ENCODE peak calls at places on chromosomes 5 and 9, in seven cellular contexts. H, D, Q, Z, X, I and K are unnamed samples.

GRCh38 chr5:5497132-5497748 is 74.8 kb downstream of the ICE1 start:
- DNase-seq in D (peak; percentile 72), Q (peak; percentile 67), I (peak; percentile 75), X (peak; percentile 48), Z (peak; percentile 15), H (peak; percentile 57), K (peak; percentile 56)

GRCh38 chr9:110623462-110624025 is 44.0 kb upstream of the SVEP1 start:
- DNase-seq in D (peak; percentile 79), X (peak; percentile 41), H (peak; percentile 70), I (no peak), Q (peak; percentile 80), Z (peak; percentile 33), K (peak; percentile 54)

GRCh38 chr9:84136119-84136868 is 155.7 kb downstream of the RMI1 start:
- DNase-seq in Z (no peak), D (peak; percentile 72), I (no peak), H (peak; percentile 29), Q (peak; percentile 66), X (peak; percentile 48), K (no peak)

GRCh38 chr5:6490246-6490645 is 41.6 kb downstream of the UBE2QL1 start:
- DNase-seq in Z (no peak), X (no peak), H (no peak), I (no peak), Q (no peak), D (no peak), K (no peak)

GRCh38 chr9:93826209-93826608 is 128.9 kb downstream of the BARX1 start:
- DNase-seq in D (no peak), H (no peak), X (no peak), I (no peak), Z (peak; percentile 34), Q (no peak), K (peak; percentile 42)

GRCh38 chr5:128494516-128494915 is 43.5 kb downstream of the FBN2 start:
- DNase-seq in H (no peak), X (no peak), Q (no peak), Z (no peak), I (no peak), D (peak; percentile 34), K (peak; percentile 15)

GRCh38 chr5:39223568-39224156 is 4.3 kb upstream of the FYB1 start:
- DNase-seq in X (no peak), Q (no peak), I (no peak), Z (no peak), D (no peak), H (no peak), K (no peak)

GRCh38 chr5:178113141-178113787 is at the start of gene N4BP3:
- DNase-seq in X (peak; percentile 60), H (peak; percentile 44), Q (peak; percentile 36), D (peak; percentile 58), Z (peak; percentile 78), I (no peak), K (peak; percentile 86)

GRCh38 chr9:130117816-130118632 is 54.2 kb upstream of the NCS1 start:
- DNase-seq in D (peak; percentile 20), X (peak; percentile 72), H (peak; percentile 76), Z (no peak), Q (peak; percentile 50), I (no peak), K (no peak)

GRCh38 chr9:15543033-15543791 is 9.6 kb upstream of the CCDC171 start:
- DNase-seq in I (no peak), H (peak; percentile 46), Q (peak; percentile 19), Z (no peak), X (no peak), D (peak; percentile 82), K (no peak)

GRCh38 chr5:159912033-159912800 is 4.1 kb upstream of the ADRA1B start:
- DNase-seq in Z (no peak), Q (peak; percentile 93), D (peak; percentile 67), X (peak; percentile 86), I (no peak), H (peak; percentile 65), K (no peak)

GRCh38 chr9:105399117-105399516 is 48.7 kb upstream of the FSD1L start:
- DNase-seq in Z (no peak), H (no peak), X (no peak), I (no peak), D (no peak), Q (no peak), K (no peak)

GRCh38 chr9:105405514-105406131 is 42.2 kb upstream of the FSD1L start:
- DNase-seq in Z (no peak), Q (no peak), X (peak; percentile 69), H (peak; percentile 21), D (no peak), I (no peak), K (no peak)

GRCh38 chr9:105403552-105404246 is 44.1 kb upstream of the FSD1L start:
- DNase-seq in X (no peak), Z (no peak), Q (no peak), I (no peak), D (no peak), H (no peak), K (no peak)

GRCh38 chr9:105406369-105406768 is 41.5 kb upstream of the FSD1L start:
- DNase-seq in Q (no peak), D (no peak), H (no peak), X (no peak), Z (no peak), I (no peak), K (no peak)

GRCh38 chr9:105401651-105402050 is 46.2 kb upstream of the FSD1L start:
- DNase-seq in D (no peak), Z (no peak), I (no peak), H (peak; percentile 61), X (peak; percentile 37), Q (peak; percentile 71), K (no peak)
- TF ChIP-seq CTCF in D (no peak), Z (no peak), I (no peak), H (peak; percentile 30), X (peak; percentile 24), Q (peak; percentile 33), K (no peak)

DNA sequence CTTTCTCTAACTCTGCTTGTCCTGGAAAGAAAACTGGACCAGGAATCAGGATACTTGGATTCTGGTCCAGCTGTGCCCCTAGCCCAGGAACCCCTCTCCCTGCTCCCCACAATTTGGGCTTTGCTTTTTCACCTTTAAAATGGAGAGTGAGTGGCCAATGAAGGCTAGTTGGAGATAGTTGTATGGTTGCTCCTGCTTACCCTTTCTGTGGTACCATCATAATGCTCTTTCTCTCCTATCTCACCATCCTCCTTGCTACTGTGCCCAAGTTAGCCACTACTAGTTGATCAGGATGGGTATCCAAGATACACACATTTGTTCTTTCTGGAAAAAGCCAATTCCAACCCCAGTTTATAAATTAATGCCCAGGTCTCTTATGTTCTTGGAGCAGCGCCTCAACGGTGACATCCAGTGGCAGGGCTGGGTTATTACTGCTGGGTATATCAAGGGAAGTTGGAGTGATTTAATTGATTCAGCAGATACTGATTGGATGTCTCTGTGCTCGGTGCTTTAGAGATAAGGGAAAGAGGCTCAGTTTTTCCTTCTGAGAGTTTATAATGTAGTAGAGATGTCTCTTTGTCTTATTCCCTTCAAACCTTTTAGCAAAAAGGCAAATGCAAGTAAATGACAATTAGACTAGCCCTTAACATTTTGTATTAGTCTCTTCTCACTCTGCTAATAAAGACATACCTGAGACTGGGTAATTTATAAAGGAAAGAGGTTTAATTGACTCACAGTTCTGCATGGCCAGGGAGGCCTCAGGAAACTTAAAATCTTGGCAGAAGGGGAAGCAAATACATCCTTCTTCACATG is 38.5 kb downstream of the FAXDC2 start:
- DNase-seq in D (peak; percentile 52), I (peak; percentile 53), H (peak; percentile 76), X (peak; percentile 52), Z (peak; percentile 18), Q (peak; percentile 82), K (peak; percentile 68)
- TF ChIP-seq CTCF in D (peak; percentile 87), I (peak; percentile 83), H (peak; percentile 92), X (peak; percentile 97), Z (peak; percentile 85), Q (peak; percentile 95), K (peak; percentile 68)

DNA sequence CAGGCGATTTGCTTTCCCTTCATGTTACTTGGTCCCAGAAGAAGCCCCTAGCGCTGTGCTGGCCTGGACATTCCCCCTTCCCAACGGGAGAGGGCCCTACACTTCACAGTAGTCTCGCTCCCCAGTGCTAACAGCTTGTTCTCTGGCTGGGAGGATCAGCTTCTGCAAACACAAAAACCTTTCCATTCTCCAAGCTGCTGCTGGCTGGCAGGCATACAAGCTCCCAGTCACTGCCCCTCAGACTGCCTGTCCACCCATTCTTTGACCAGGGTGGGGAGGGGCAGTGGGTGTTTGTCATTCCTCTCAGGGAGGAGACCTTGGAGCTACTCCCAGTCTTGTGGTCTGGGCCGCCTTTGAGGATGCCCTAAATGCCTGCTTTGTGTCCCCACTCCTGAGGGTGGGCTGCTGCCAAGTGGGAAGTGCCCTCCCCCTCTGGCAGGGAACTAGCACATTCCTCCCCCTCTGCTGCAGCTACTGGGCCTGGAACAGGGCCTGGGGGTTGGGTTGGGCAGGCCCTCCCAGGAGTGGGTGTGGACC is 20.8 kb downstream of the ENHO start:
- DNase-seq in Q (peak; percentile 89), X (peak; percentile 89), Z (no peak), H (peak; percentile 27), I (peak; percentile 97), D (peak; percentile 82), K (no peak)
- TF ChIP-seq CTCF in Q (peak; percentile 52), X (no peak), Z (peak; percentile 29), H (peak; percentile 32), I (peak; percentile 79), D (peak; percentile 38), K (no peak)

GRCh38 chr5:174205939-174206338 is 160.4 kb downstream of the NSG2 start:
- DNase-seq in I (no peak), H (no peak), Q (no peak), Z (no peak), D (no peak), X (no peak), K (no peak)

DNA sequence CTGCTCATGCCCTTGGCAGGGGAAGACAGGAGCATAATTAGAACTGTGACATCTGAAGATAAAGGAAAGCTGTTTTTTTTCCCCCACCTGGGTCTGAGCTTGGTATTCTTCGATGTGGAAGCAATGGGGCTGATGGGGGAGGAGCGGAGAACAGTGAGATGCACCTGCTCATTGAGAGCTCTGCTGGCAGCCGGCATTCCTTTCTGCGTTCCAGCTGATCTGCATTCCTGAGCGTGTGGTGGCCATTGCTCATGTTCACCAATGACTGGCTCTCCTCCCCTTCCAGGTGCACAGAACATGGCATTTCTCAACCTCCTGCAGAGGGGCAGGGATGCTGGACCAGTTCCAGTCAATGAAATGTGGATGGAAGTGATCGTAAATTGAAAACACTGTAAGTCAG is 159.4 kb downstream of the NSG2 start:
- DNase-seq in Q (no peak), I (no peak), X (peak; percentile 67), D (peak; percentile 52), H (no peak), Z (peak; percentile 27), K (no peak)
- TF ChIP-seq CTCF in Q (no peak), I (no peak), X (no peak), D (no peak), H (no peak), Z (no peak), K (no peak)